ENCODE peak calls at places on chromosomes 5 and 9, in four cellular contexts. One of them, this sample, is unnamed.

GRCh38 chr5:105903069-105903468 is 1767.7 kb downstream of the EFNA5 start:
- DNase-seq in NCI-H1694 treated with DMSO at 0.1 percent for 48 hours: no peak
- DNase-seq in neuronal stem cell: no peak
- DNase-seq in Calu3: no peak
- DNase-seq in this sample: no peak

GRCh38 chr9:99057665-99058625 is 47.0 kb upstream of the TGFBR1 start:
- DNase-seq in NCI-H1694 treated with DMSO at 0.1 percent for 48 hours: no peak
- DNase-seq in neuronal stem cell: no peak
- DNase-seq in Calu3: no peak
- DNase-seq in this sample: peak; percentile 50

GRCh38 chr9:4596165-4596922 is 65.8 kb upstream of the PLPP6 start:
- DNase-seq in NCI-H1694 treated with DMSO at 0.1 percent for 48 hours: no peak
- DNase-seq in neuronal stem cell: no peak
- DNase-seq in Calu3: no peak
- DNase-seq in this sample: no peak

GRCh38 chr9:110427497-110428104 is 89.9 kb upstream of the TXNDC8 start:
- DNase-seq in NCI-H1694 treated with DMSO at 0.1 percent for 48 hours: peak; percentile 44
- DNase-seq in neuronal stem cell: peak; percentile 29
- DNase-seq in Calu3: peak; percentile 56
- DNase-seq in this sample: peak; percentile 3

GRCh38 chr5:138985256-138985655 is 110.1 kb upstream of the LRRTM2 start:
- DNase-seq in NCI-H1694 treated with DMSO at 0.1 percent for 48 hours: no peak
- DNase-seq in neuronal stem cell: no peak
- DNase-seq in Calu3: peak; percentile 22
- DNase-seq in this sample: no peak

GRCh38 chr9:97502984-97503861 is 1.8 kb downstream of the TMOD1 start:
- DNase-seq in NCI-H1694 treated with DMSO at 0.1 percent for 48 hours: no peak
- DNase-seq in neuronal stem cell: no peak
- DNase-seq in Calu3: no peak
- DNase-seq in this sample: no peak

GRCh38 chr5:180332051-180332517 is 21.1 kb downstream of the GFPT2 start:
- DNase-seq in NCI-H1694 treated with DMSO at 0.1 percent for 48 hours: no peak
- DNase-seq in neuronal stem cell: no peak
- DNase-seq in Calu3: no peak
- DNase-seq in this sample: no peak

GRCh38 chr5:168404366-168404765 is 81.9 kb upstream of the RARS1 start:
- DNase-seq in NCI-H1694 treated with DMSO at 0.1 percent for 48 hours: no peak
- DNase-seq in neuronal stem cell: no peak
- DNase-seq in Calu3: no peak
- DNase-seq in this sample: no peak

GRCh38 chr9:35822926-35823325 is 5.6 kb downstream of the FAM221B start:
- DNase-seq in NCI-H1694 treated with DMSO at 0.1 percent for 48 hours: no peak
- DNase-seq in neuronal stem cell: no peak
- DNase-seq in Calu3: no peak
- DNase-seq in this sample: no peak

GRCh38 chr9:97441729-97442128 is 29.8 kb downstream of the TDRD7 start:
- DNase-seq in NCI-H1694 treated with DMSO at 0.1 percent for 48 hours: no peak
- DNase-seq in neuronal stem cell: no peak
- DNase-seq in Calu3: no peak
- DNase-seq in this sample: no peak

GRCh38 chr5:107570805-107571531 is 99.8 kb downstream of the EFNA5 start:
- DNase-seq in NCI-H1694 treated with DMSO at 0.1 percent for 48 hours: no peak
- DNase-seq in neuronal stem cell: no peak
- DNase-seq in Calu3: peak; percentile 65
- DNase-seq in this sample: no peak

GRCh38 chr5:34789639-34790038 is 49.3 kb upstream of the TTC23L start:
- DNase-seq in NCI-H1694 treated with DMSO at 0.1 percent for 48 hours: no peak
- DNase-seq in neuronal stem cell: no peak
- DNase-seq in Calu3: no peak
- DNase-seq in this sample: no peak

GRCh38 chr5:32712463-32713395 is 1.6 kb downstream of the NPR3 start:
- DNase-seq in NCI-H1694 treated with DMSO at 0.1 percent for 48 hours: no peak
- DNase-seq in neuronal stem cell: peak; percentile 8
- DNase-seq in Calu3: no peak
- DNase-seq in this sample: no peak

GRCh38 chr5:73623929-73624404 is 2.0 kb upstream of the ARHGEF28 start:
- DNase-seq in NCI-H1694 treated with DMSO at 0.1 percent for 48 hours: no peak
- DNase-seq in neuronal stem cell: no peak
- DNase-seq in Calu3: no peak
- DNase-seq in this sample: no peak

GRCh38 chr5:141547488-141547887 is 58.6 kb downstream of the PCDHGC5 start:
- DNase-seq in NCI-H1694 treated with DMSO at 0.1 percent for 48 hours: no peak
- DNase-seq in neuronal stem cell: no peak
- DNase-seq in Calu3: no peak
- DNase-seq in this sample: no peak

GRCh38 chr5:154118385-154118784 is 72.1 kb upstream of the GALNT10 start:
- DNase-seq in NCI-H1694 treated with DMSO at 0.1 percent for 48 hours: no peak
- DNase-seq in neuronal stem cell: no peak
- DNase-seq in Calu3: no peak
- DNase-seq in this sample: no peak

GRCh38 chr5:16819522-16820167 is 116.4 kb downstream of the MYO10 start:
- DNase-seq in NCI-H1694 treated with DMSO at 0.1 percent for 48 hours: no peak
- DNase-seq in neuronal stem cell: no peak
- DNase-seq in Calu3: no peak
- DNase-seq in this sample: no peak

GRCh38 chr5:157611571-157612067 is 36.0 kb upstream of the ADAM19 start:
- DNase-seq in NCI-H1694 treated with DMSO at 0.1 percent for 48 hours: no peak
- DNase-seq in neuronal stem cell: no peak
- DNase-seq in Calu3: no peak
- DNase-seq in this sample: no peak

GRCh38 chr5:25020454-25020853 is 375.7 kb upstream of the CDH10 start:
- DNase-seq in NCI-H1694 treated with DMSO at 0.1 percent for 48 hours: no peak
- DNase-seq in neuronal stem cell: peak; percentile 37
- DNase-seq in Calu3: no peak
- DNase-seq in this sample: no peak

GRCh38 chr9:84343111-84343521 is 2.6 kb upstream of the SLC28A3 start:
- DNase-seq in NCI-H1694 treated with DMSO at 0.1 percent for 48 hours: no peak
- DNase-seq in neuronal stem cell: no peak
- DNase-seq in Calu3: peak; percentile 33
- DNase-seq in this sample: no peak

GRCh38 chr5:96657068-96657467 is 5.1 kb upstream of the CAST start:
- DNase-seq in NCI-H1694 treated with DMSO at 0.1 percent for 48 hours: no peak
- DNase-seq in neuronal stem cell: no peak
- DNase-seq in Calu3: peak; percentile 76
- DNase-seq in this sample: peak; percentile 37

GRCh38 chr9:108275906-108276305 is 579.9 kb downstream of the ACTL7B start:
- DNase-seq in NCI-H1694 treated with DMSO at 0.1 percent for 48 hours: no peak
- DNase-seq in neuronal stem cell: no peak
- DNase-seq in Calu3: no peak
- DNase-seq in this sample: no peak

GRCh38 chr5:141121563-141121962 is at the start of gene PCDHB4:
- DNase-seq in NCI-H1694 treated with DMSO at 0.1 percent for 48 hours: no peak
- DNase-seq in neuronal stem cell: no peak
- DNase-seq in Calu3: no peak
- DNase-seq in this sample: no peak

GRCh38 chr5:170221319-170221718 is 11.5 kb upstream of the C5orf58 start:
- DNase-seq in NCI-H1694 treated with DMSO at 0.1 percent for 48 hours: no peak
- DNase-seq in neuronal stem cell: peak; percentile 82
- DNase-seq in Calu3: no peak
- DNase-seq in this sample: no peak

GRCh38 chr5:149141957-149142851 is 911 bp downstream of the ABLIM3 start:
- DNase-seq in NCI-H1694 treated with DMSO at 0.1 percent for 48 hours: no peak
- DNase-seq in neuronal stem cell: peak; percentile 20
- DNase-seq in Calu3: no peak
- DNase-seq in this sample: no peak

GRCh38 chr5:153885166-153885565 is 153.5 kb downstream of the FAM114A2 start:
- DNase-seq in NCI-H1694 treated with DMSO at 0.1 percent for 48 hours: no peak
- DNase-seq in neuronal stem cell: no peak
- DNase-seq in Calu3: no peak
- DNase-seq in this sample: no peak

GRCh38 chr5:73365301-73365853 is 83.2 kb downstream of the FOXD1 start:
- DNase-seq in NCI-H1694 treated with DMSO at 0.1 percent for 48 hours: no peak
- DNase-seq in neuronal stem cell: no peak
- DNase-seq in Calu3: peak; percentile 13
- DNase-seq in this sample: no peak

GRCh38 chr9:126915281-126915816 is 767 bp downstream of the RALGPS1 start:
- DNase-seq in NCI-H1694 treated with DMSO at 0.1 percent for 48 hours: no peak
- DNase-seq in neuronal stem cell: peak; percentile 17
- DNase-seq in Calu3: peak; percentile 83
- DNase-seq in this sample: no peak

GRCh38 chr9:134396258-134396742 is 70.0 kb downstream of the RXRA start:
- DNase-seq in NCI-H1694 treated with DMSO at 0.1 percent for 48 hours: no peak
- DNase-seq in neuronal stem cell: no peak
- DNase-seq in Calu3: no peak
- DNase-seq in this sample: no peak

GRCh38 chr5:151034422-151035379 is 14.3 kb downstream of the GPX3 start:
- DNase-seq in NCI-H1694 treated with DMSO at 0.1 percent for 48 hours: no peak
- DNase-seq in neuronal stem cell: no peak
- DNase-seq in Calu3: no peak
- DNase-seq in this sample: no peak

GRCh38 chr9:72203205-72203803 is 54.1 kb downstream of the GDA start:
- DNase-seq in NCI-H1694 treated with DMSO at 0.1 percent for 48 hours: peak; percentile 11
- DNase-seq in neuronal stem cell: no peak
- DNase-seq in Calu3: peak; percentile 34
- DNase-seq in this sample: no peak

GRCh38 chr9:38316166-38316765 is 76.2 kb upstream of the ALDH1B1 start:
- DNase-seq in NCI-H1694 treated with DMSO at 0.1 percent for 48 hours: peak; percentile 40
- DNase-seq in neuronal stem cell: no peak
- DNase-seq in Calu3: no peak
- DNase-seq in this sample: no peak

This sample was measured in stimulated activated CD4-positive, alpha-beta T cell treated with anti-CD3 and anti-CD28 coated beads, TNF-alpha, amount 100 ng/mL, for 48 hours.